ENCODE peak calls at places on chromosomes 2 and 18, in seven cellular contexts. R is stimulated activated CD8-positive, alpha-beta memory T cell treated with anti-CD3 and anti-CD28 coated beads, Interleukin-2, amount 100 ng/mL, for 1 hour; M is Calu3; S is NCI-H748 treated with DMSO at 0.1 percent for 48 hours; G is NCI-H1092; A is SW480; E is NCI-H1930. K is an unnamed sample.

GRCh38 chr2:102279391-102279735 is 32.0 kb upstream of the IL1RL1 start:
- DNase-seq in M (no peak), A (no peak), G (no peak), E (no peak), R (no peak), S (no peak), K (no peak)

GRCh38 chr18:75156831-75157230 is 52.1 kb downstream of the PTGR3 start:
- DNase-seq in E (no peak), G (no peak), S (no peak), R (no peak), M (no peak), A (no peak), K (no peak)

GRCh38 chr18:11728247-11728646 is 39.2 kb downstream of the GNAL start:
- DNase-seq in G (no peak), S (peak), E (no peak), M (no peak), R (no peak), A (peak), K (no peak)

GRCh38 chr2:234502285-234502918 is 5.5 kb upstream of the ARL4C start:
- DNase-seq in A (peak), E (no peak), S (peak), R (no peak), M (peak), G (no peak), K (no peak)

GRCh38 chr2:172107690-172108586 is 5.2 kb upstream of the DLX2 start:
- DNase-seq in S (no peak), A (no peak), R (no peak), E (no peak), M (no peak), G (no peak), K (no peak)

GRCh38 chr2:127877626-127878025 is 8.1 kb downstream of the AMMECR1L start:
- DNase-seq in A (no peak), G (no peak), S (no peak), E (no peak), M (no peak), R (no peak), K (no peak)

GRCh38 chr18:48543228-48543627 is 4.4 kb downstream of the CTIF start:
- DNase-seq in G (no peak), S (no peak), A (peak), M (peak), E (no peak), R (no peak), K (no peak)

GRCh38 chr2:28842042-28842441 is 28.1 kb downstream of the TRMT61B start:
- DNase-seq in G (no peak), A (no peak), M (no peak), R (no peak), S (no peak), E (no peak), K (no peak)

GRCh38 chr2:83823238-83823637 is 635.8 kb downstream of the SUCLG1 start:
- DNase-seq in M (no peak), G (no peak), E (no peak), S (no peak), A (no peak), R (no peak), K (no peak)

GRCh38 chr2:99337164-99337930 is at the start of gene EIF5B:
- DNase-seq in A (peak), G (peak), E (peak), S (peak), M (peak), R (peak), K (peak)

GRCh38 chr18:72530622-72531021 is 13.5 kb downstream of the CBLN2 start:
- DNase-seq in A (no peak), G (no peak), R (no peak), M (no peak), S (no peak), E (no peak), K (no peak)

GRCh38 chr2:113784823-113785744 is 28.6 kb upstream of the SLC35F5 start:
- DNase-seq in R (no peak), E (no peak), S (no peak), A (no peak), G (no peak), M (no peak), K (no peak)

GRCh38 chr2:133821107-133821760 is 253.0 kb upstream of the NCKAP5 start:
- DNase-seq in A (no peak), E (no peak), G (no peak), M (no peak), R (no peak), S (no peak), K (no peak)

GRCh38 chr18:22594155-22594690 is 176.5 kb upstream of the CTAGE1 start:
- DNase-seq in A (no peak), G (no peak), M (no peak), R (no peak), E (no peak), S (no peak), K (no peak)

GRCh38 chr2:158482594-158482993 is 25.8 kb downstream of the PKP4 start:
- DNase-seq in G (no peak), A (no peak), E (no peak), S (no peak), M (peak), R (no peak), K (no peak)

GRCh38 chr2:122831644-122832043 is 1076.2 kb downstream of the TSN start:
- DNase-seq in S (no peak), M (no peak), R (no peak), A (no peak), G (no peak), E (no peak), K (no peak)

GRCh38 chr2:64654063-64654811 is 524 bp upstream of the SERTAD2 start:
- DNase-seq in E (no peak), G (peak), A (peak), R (peak), S (peak), M (peak), K (peak)

GRCh38 chr2:239060676-239061075 is 212.8 kb downstream of the TWIST2 start:
- DNase-seq in E (no peak), R (no peak), G (no peak), M (no peak), S (no peak), A (no peak), K (no peak)

GRCh38 chr2:46075848-46076247 is 221.4 kb upstream of the EPAS1 start:
- DNase-seq in A (no peak), E (no peak), M (no peak), S (no peak), R (no peak), G (no peak), K (no peak)

GRCh38 chr2:88131201-88131998 is 3.5 kb upstream of the FABP1 start:
- DNase-seq in E (no peak), A (no peak), R (no peak), M (no peak), G (no peak), S (no peak), K (no peak)

GRCh38 chr2:127621981-127622431 is 23.9 kb upstream of the GPR17 start:
- DNase-seq in S (no peak), M (no peak), G (no peak), E (no peak), R (no peak), A (no peak), K (no peak)

GRCh38 chr18:57974585-57974984 is 69.4 kb upstream of the NEDD4L start:
- DNase-seq in G (no peak), R (no peak), S (no peak), M (no peak), A (no peak), E (no peak), K (no peak)

GRCh38 chr2:86499326-86499725 is 58.2 kb downstream of the KDM3A start:
- DNase-seq in G (no peak), E (no peak), A (no peak), R (no peak), M (no peak), S (no peak), K (no peak)

GRCh38 chr2:199850718-199851498 is at the start of gene FTCDNL1:
- DNase-seq in A (peak), E (peak), M (peak), G (peak), R (peak), S (peak), K (peak)

GRCh38 chr18:77084757-77085035 is 47.9 kb downstream of the MBP start:
- DNase-seq in S (peak), A (no peak), R (no peak), M (no peak), G (no peak), E (no peak), K (no peak)

GRCh38 chr2:16257001-16257724 is 316.8 kb downstream of the MYCN start:
- DNase-seq in S (no peak), R (no peak), A (no peak), G (no peak), M (no peak), E (no peak), K (no peak)